ENCODE peak calls at places on chromosomes 6 and 20, in seven cellular contexts. H, P, X, S, A, C and R are unnamed samples.

GRCh38 chr20:24453917-24454316 is 15.5 kb upstream of the SYNDIG1 start:
- DNase-seq in H (no peak), P (no peak), X (no peak), S (no peak), A (no peak), C (no peak), R (no peak)

GRCh38 chr6:42820509-42821340 is 38.9 kb downstream of the BICRAL start:
- DNase-seq in H (no peak), P (no peak), X (no peak), S (peak; percentile 30), A (peak; percentile 43), C (no peak), R (no peak)

GRCh38 chr20:1975251-1975650 is 18.6 kb downstream of the PDYN start:
- DNase-seq in H (no peak), P (no peak), X (no peak), S (no peak), A (no peak), C (no peak), R (peak; percentile 62)

GRCh38 chr6:10800810-10801209 is 37.5 kb downstream of the MAK start:
- DNase-seq in H (no peak), P (peak; percentile 74), X (no peak), S (no peak), A (no peak), C (peak; percentile 4), R (no peak)

GRCh38 chr20:57573893-57574292 is 13.0 kb downstream of the PCK1 start:
- DNase-seq in H (no peak), P (no peak), X (peak; percentile 44), S (peak; percentile 50), A (no peak), C (no peak), R (no peak)

GRCh38 chr6:152161501-152161900 is 354.0 kb downstream of the ESR1 start:
- DNase-seq in H (no peak), P (peak; percentile 16), X (no peak), S (no peak), A (no peak), C (no peak), R (no peak)

GRCh38 chr20:7770578-7770977 is 169.7 kb downstream of the HAO1 start:
- DNase-seq in H (peak; percentile 96), P (peak; percentile 73), X (peak; percentile 97), S (no peak), A (no peak), C (no peak), R (no peak)

GRCh38 chr6:125904871-125905270 is 51.7 kb upstream of the HINT3 start:
- DNase-seq in H (no peak), P (peak; percentile 93), X (no peak), S (no peak), A (no peak), C (no peak), R (no peak)

GRCh38 chr20:3472105-3472504 is 1.3 kb downstream of the ATRN start:
- DNase-seq in H (no peak), P (no peak), X (no peak), S (no peak), A (no peak), C (no peak), R (no peak)

GRCh38 chr6:121531658-121532167 is 96.3 kb downstream of the GJA1 start:
- DNase-seq in H (no peak), P (no peak), X (no peak), S (no peak), A (no peak), C (no peak), R (no peak)

GRCh38 chr6:62285612-62286469 is at the start of gene KHDRBS2:
- DNase-seq in H (peak; percentile 91), P (no peak), X (peak; percentile 91), S (peak; percentile 88), A (peak; percentile 30), C (no peak), R (peak; percentile 97)
- H3K4me3 ChIP-seq in H (peak within 1 kb of the TSS; percentile 86), P (no peak within 1 kb of the TSS), X (peak within 1 kb of the TSS; percentile 74), S (peak within 1 kb of the TSS; percentile 65), A (no peak within 1 kb of the TSS), C (no peak within 1 kb of the TSS), R (peak within 1 kb of the TSS; percentile 61)

GRCh38 chr6:78867020-78867369 is 356 bp upstream of the IRAK1BP1 start:
- DNase-seq in H (peak; percentile 51), P (no peak), X (no peak), S (no peak), A (no peak), C (no peak), R (no peak)

GRCh38 chr6:78861509-78861908 is 5.8 kb upstream of the IRAK1BP1 start:
- DNase-seq in H (no peak), P (peak; percentile 11), X (peak; percentile 9), S (no peak), A (no peak), C (no peak), R (no peak)

GRCh38 chr6:78864957-78865356 is 2.4 kb upstream of the IRAK1BP1 start:
- DNase-seq in H (peak; percentile 62), P (no peak), X (no peak), S (no peak), A (no peak), C (no peak), R (no peak)

GRCh38 chr6:78867370-78868040 is at the start of gene IRAK1BP1:
- DNase-seq in H (peak; percentile 85), P (peak; percentile 78), X (peak; percentile 95), S (peak; percentile 94), A (peak; percentile 90), C (peak; percentile 69), R (peak; percentile 84)

GRCh38 chr6:78863576-78863975 is 3.8 kb upstream of the IRAK1BP1 start:
- DNase-seq in H (no peak), P (no peak), X (no peak), S (no peak), A (no peak), C (no peak), R (no peak)
- H3K4me1 ChIP-seq in H (peaks cover 18% of the 10 kb centered on the region), P (no peaks in the 10 kb centered on the region), X (peaks cover 7% of the 10 kb centered on the region), S (peaks cover 2% of the 10 kb centered on the region), A (peaks cover 5% of the 10 kb centered on the region), C (no peaks in the 10 kb centered on the region), R (no peaks in the 10 kb centered on the region)

GRCh38 chr6:113560908-113561307 is 296.2 kb upstream of the MARCKS start:
- DNase-seq in H (no peak), P (peak; percentile 81), X (no peak), S (no peak), A (no peak), C (peak; percentile 32), R (no peak)
- TF ChIP-seq EZH2phosphoT487 in H (no peak), P (no peak), X (no peak), S (no peak), A (no peak), C (no peak), R (no peak)

GRCh38 chr6:106530026-106530425 is 99.3 kb downstream of the RTN4IP1 start:
- DNase-seq in H (no peak), P (no peak), X (no peak), S (no peak), A (no peak), C (no peak), R (no peak)
- H3K4me3 ChIP-seq in H (no peak overlapping the region), P (no peak overlapping the region), X (no peak overlapping the region), S (no peak overlapping the region), A (no peak overlapping the region), C (no peak overlapping the region), R (no peak overlapping the region)